ENCODE peak calls at places on chromosomes 2 and 18, in six cellular contexts. One of them, this sample, is unnamed.
A peak's percentile ranks its signal among the peaks of the same experiment; 100 is the strongest.

GRCh38 chr2:174760845-174761473 is 3.3 kb downstream of the CHRNA1 start:
- DNase-seq in HepG2: no peak
- DNase-seq in bronchial epithelial cell: no peak
- DNase-seq in astrocyte: no peak
- DNase-seq in dorsolateral prefrontal cortex: no peak
- DNase-seq in SK-N-SH: no peak
- DNase-seq in this sample: no peak

GRCh38 chr2:223079925-223080324 is 27.9 kb downstream of the KCNE4 start:
- DNase-seq in HepG2: no peak
- DNase-seq in bronchial epithelial cell: no peak
- DNase-seq in astrocyte: no peak
- DNase-seq in dorsolateral prefrontal cortex: no peak
- DNase-seq in SK-N-SH: no peak
- DNase-seq in this sample: no peak

GRCh38 chr18:36432880-36433279 is 135.4 kb downstream of the FHOD3 start:
- DNase-seq in HepG2: no peak
- DNase-seq in bronchial epithelial cell: no peak
- DNase-seq in astrocyte: no peak
- DNase-seq in dorsolateral prefrontal cortex: no peak
- DNase-seq in SK-N-SH: no peak
- DNase-seq in this sample: no peak

GRCh38 chr2:234448506-234449169 is 48.2 kb downstream of the ARL4C start:
- DNase-seq in HepG2: no peak
- DNase-seq in bronchial epithelial cell: no peak
- DNase-seq in astrocyte: no peak
- DNase-seq in dorsolateral prefrontal cortex: no peak
- DNase-seq in SK-N-SH: no peak
- DNase-seq in this sample: peak; percentile 34

GRCh38 chr2:157747695-157748370 is 119.2 kb upstream of the ACVR1C start:
- DNase-seq in HepG2: no peak
- DNase-seq in bronchial epithelial cell: no peak
- DNase-seq in astrocyte: peak; percentile 93
- DNase-seq in dorsolateral prefrontal cortex: no peak
- DNase-seq in SK-N-SH: peak; percentile 17
- DNase-seq in this sample: peak; percentile 61

GRCh38 chr2:72220170-72220569 is 72.5 kb upstream of the CYP26B1 start:
- DNase-seq in HepG2: peak; percentile 16
- DNase-seq in bronchial epithelial cell: no peak
- DNase-seq in astrocyte: no peak
- DNase-seq in dorsolateral prefrontal cortex: no peak
- DNase-seq in SK-N-SH: peak; percentile 24
- DNase-seq in this sample: no peak

GRCh38 chr18:13611058-13611615 is 115.2 kb downstream of the FAM210A start:
- DNase-seq in HepG2: no peak
- DNase-seq in bronchial epithelial cell: no peak
- DNase-seq in astrocyte: peak; percentile 35
- DNase-seq in dorsolateral prefrontal cortex: no peak
- DNase-seq in SK-N-SH: peak; percentile 52
- DNase-seq in this sample: peak; percentile 68

GRCh38 chr2:42937171-42937875 is 144.9 kb upstream of the HAAO start:
- DNase-seq in HepG2: no peak
- DNase-seq in bronchial epithelial cell: peak; percentile 95
- DNase-seq in astrocyte: no peak
- DNase-seq in dorsolateral prefrontal cortex: no peak
- DNase-seq in SK-N-SH: no peak
- DNase-seq in this sample: no peak

GRCh38 chr18:78980279-78980771 is 707 bp downstream of the SALL3 start:
- DNase-seq in HepG2: no peak
- DNase-seq in bronchial epithelial cell: no peak
- DNase-seq in astrocyte: no peak
- DNase-seq in dorsolateral prefrontal cortex: no peak
- DNase-seq in SK-N-SH: peak; percentile 44
- DNase-seq in this sample: no peak

GRCh38 chr18:78979682-78980278 is at the start of gene SALL3:
- DNase-seq in HepG2: no peak
- DNase-seq in bronchial epithelial cell: no peak
- DNase-seq in astrocyte: no peak
- DNase-seq in dorsolateral prefrontal cortex: no peak
- DNase-seq in SK-N-SH: peak; percentile 50
- DNase-seq in this sample: no peak

GRCh38 chr18:78982186-78982585 is 2.6 kb downstream of the SALL3 start:
- DNase-seq in HepG2: no peak
- DNase-seq in bronchial epithelial cell: no peak
- DNase-seq in astrocyte: no peak
- DNase-seq in dorsolateral prefrontal cortex: no peak
- DNase-seq in SK-N-SH: no peak
- DNase-seq in this sample: peak; percentile 32

GRCh38 chr18:78980777-78981651 is 1.4 kb downstream of the SALL3 start:
- DNase-seq in HepG2: no peak
- DNase-seq in bronchial epithelial cell: no peak
- DNase-seq in astrocyte: no peak
- DNase-seq in dorsolateral prefrontal cortex: no peak
- DNase-seq in SK-N-SH: no peak
- DNase-seq in this sample: no peak

DNA sequence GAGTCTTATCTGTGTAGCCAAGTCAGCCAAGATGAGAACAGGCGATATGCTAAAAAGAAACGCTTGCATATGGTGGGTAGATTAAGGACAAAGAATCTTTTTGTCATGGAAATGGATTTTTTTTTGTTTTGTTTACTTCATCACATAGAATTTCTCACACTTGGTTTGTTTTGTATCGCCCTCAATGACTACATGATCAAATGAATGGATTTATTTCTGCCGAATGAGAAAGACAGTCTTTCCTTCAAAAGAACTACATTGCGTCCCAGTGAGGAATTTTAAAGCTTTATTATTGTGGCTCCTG is 2.0 kb downstream of the SALL3 start:
- DNase-seq in HepG2: no peak
- DNase-seq in bronchial epithelial cell: no peak
- DNase-seq in astrocyte: no peak
- DNase-seq in dorsolateral prefrontal cortex: no peak
- DNase-seq in SK-N-SH: no peak
- DNase-seq in this sample: no peak
- H3K4me3 ChIP-seq in HepG2: no peak overlapping the region
- H3K4me3 ChIP-seq in bronchial epithelial cell: no peak overlapping the region
- H3K4me3 ChIP-seq in astrocyte: peak overlapping the region; percentile 55
- H3K4me3 ChIP-seq in dorsolateral prefrontal cortex: peak overlapping the region; percentile 40
- H3K4me3 ChIP-seq in SK-N-SH: no peak overlapping the region
- H3K4me3 ChIP-seq in this sample: peak overlapping the region; percentile 21

GRCh38 chr2:102074167-102074778 is 68.3 kb upstream of the IL1R1 start:
- DNase-seq in HepG2: no peak
- DNase-seq in bronchial epithelial cell: no peak
- DNase-seq in astrocyte: no peak
- DNase-seq in dorsolateral prefrontal cortex: no peak
- DNase-seq in SK-N-SH: no peak
- DNase-seq in this sample: no peak
- TF ChIP-seq CTCF in HepG2: no peak
- TF ChIP-seq CTCF in bronchial epithelial cell: no peak
- TF ChIP-seq CTCF in astrocyte: no peak
- TF ChIP-seq CTCF in dorsolateral prefrontal cortex: no peak
- TF ChIP-seq CTCF in SK-N-SH: no peak
- TF ChIP-seq CTCF in this sample: no peak

DNA sequence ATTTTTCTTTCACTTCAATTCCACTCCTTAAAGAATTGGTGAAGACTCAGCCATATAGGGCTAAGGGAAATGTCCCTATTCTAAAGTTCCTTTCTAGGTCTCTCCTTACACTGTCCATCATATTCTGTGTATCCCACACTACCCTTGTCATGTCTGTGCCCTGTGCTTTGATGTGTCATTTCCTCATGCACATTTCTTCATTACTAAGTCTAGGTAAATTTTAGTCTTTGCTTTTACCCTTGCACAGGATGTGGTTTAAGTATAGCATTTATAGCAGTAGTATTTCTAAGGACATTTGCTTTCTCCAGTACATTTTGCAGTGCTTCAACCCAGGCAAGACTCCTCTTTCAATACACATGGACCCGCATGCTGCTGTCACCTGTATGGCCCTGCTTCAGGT is 221.5 kb upstream of the ACVR2A start:
- DNase-seq in HepG2: no peak
- DNase-seq in bronchial epithelial cell: peak; percentile 68
- DNase-seq in astrocyte: no peak
- DNase-seq in dorsolateral prefrontal cortex: no peak
- DNase-seq in SK-N-SH: no peak
- DNase-seq in this sample: no peak
- H3K4me3 ChIP-seq in HepG2: no peak overlapping the region
- H3K4me3 ChIP-seq in bronchial epithelial cell: no peak overlapping the region
- H3K4me3 ChIP-seq in astrocyte: no peak overlapping the region
- H3K4me3 ChIP-seq in dorsolateral prefrontal cortex: no peak overlapping the region
- H3K4me3 ChIP-seq in SK-N-SH: no peak overlapping the region
- H3K4me3 ChIP-seq in this sample: no peak overlapping the region

DNA sequence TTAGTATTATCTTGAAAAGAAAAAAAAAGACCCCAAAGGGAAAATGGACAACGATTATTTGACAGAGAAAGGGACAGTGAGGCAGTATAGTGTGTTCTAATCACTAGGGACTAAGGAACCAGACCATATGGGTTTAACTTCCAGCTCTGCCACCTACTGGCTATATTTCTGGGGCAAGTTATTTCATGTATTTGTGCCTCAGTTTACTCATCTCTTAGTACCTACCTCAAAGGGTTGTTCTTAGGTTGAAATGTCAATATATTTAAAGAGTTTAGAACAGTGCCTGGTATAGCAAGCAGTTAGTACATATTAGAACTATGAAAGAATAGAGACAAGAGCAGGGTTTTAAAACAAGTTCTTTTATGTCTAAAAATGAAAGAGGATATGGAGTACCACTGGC is 42.7 kb downstream of the PRKD3 start:
- DNase-seq in HepG2: no peak
- DNase-seq in bronchial epithelial cell: no peak
- DNase-seq in astrocyte: no peak
- DNase-seq in dorsolateral prefrontal cortex: no peak
- DNase-seq in SK-N-SH: no peak
- DNase-seq in this sample: no peak
- TF ChIP-seq CTCF in HepG2: peak; percentile 24
- TF ChIP-seq CTCF in bronchial epithelial cell: peak; percentile 9
- TF ChIP-seq CTCF in astrocyte: no peak
- TF ChIP-seq CTCF in dorsolateral prefrontal cortex: no peak
- TF ChIP-seq CTCF in SK-N-SH: peak; percentile 38
- TF ChIP-seq CTCF in this sample: no peak

DNA sequence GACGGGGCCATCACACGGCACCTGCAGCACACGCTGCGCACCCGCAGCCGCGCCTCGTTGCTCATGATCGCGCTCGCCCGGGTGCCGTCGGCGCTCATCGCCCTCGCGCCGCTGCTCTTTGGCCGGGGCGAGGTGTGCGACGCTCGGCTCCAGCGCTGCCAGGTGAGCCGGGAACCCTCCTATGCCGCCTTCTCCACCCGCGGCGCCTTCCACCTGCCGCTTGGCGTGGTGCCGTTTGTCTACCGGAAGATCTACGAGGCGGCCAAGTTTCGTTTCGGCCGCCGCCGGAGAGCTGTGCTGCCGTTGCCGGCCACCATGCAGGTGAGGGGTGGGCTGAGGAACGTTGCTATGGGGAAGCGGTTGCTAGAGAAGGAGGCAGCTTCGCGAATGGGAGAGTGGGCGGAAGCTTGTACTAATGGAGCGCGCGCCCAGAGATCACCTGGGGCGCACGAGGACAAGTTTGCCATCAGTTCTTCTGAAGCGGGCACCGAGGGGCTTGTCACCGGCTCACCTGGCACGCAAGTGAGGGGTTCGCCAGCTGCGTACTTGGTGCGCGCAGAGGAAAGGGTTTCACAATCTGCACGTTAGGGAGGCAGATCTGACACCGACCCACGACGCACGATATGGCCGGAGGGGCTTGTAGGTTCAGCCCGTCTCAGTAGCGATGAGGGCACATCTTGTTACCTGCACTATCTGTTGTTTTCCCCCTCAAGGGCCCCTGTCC is 45.6 kb downstream of the DDX18 start:
- DNase-seq in HepG2: no peak
- DNase-seq in bronchial epithelial cell: no peak
- DNase-seq in astrocyte: no peak
- DNase-seq in dorsolateral prefrontal cortex: no peak
- DNase-seq in SK-N-SH: peak; percentile 26
- DNase-seq in this sample: no peak
- H3K4me3 ChIP-seq in HepG2: no peak overlapping the region
- H3K4me3 ChIP-seq in bronchial epithelial cell: no peak overlapping the region
- H3K4me3 ChIP-seq in astrocyte: no peak overlapping the region
- H3K4me3 ChIP-seq in dorsolateral prefrontal cortex: no peak overlapping the region
- H3K4me3 ChIP-seq in SK-N-SH: peak overlapping the region; percentile 26
- H3K4me3 ChIP-seq in this sample: no peak overlapping the region

DNA sequence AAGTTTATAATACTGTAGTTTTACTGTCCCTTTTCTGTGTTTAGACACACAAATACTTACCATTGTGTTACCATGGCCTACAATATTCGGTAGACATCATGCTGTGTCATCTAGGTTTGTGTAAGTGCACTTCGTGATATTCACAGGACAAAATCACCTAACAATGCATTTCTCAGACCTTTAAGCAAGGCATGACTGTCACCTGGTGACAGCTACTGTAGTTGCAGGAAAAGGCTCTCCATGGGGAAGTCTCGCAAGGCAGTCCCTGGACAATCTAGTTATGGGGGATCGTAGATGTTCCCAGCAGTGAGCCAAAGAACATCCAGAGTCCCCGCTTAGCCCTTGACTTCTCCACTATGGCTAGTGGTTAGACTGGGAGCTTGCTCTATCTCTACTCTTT is 73.1 kb downstream of the EIF2AK3 start:
- DNase-seq in HepG2: no peak
- DNase-seq in bronchial epithelial cell: peak; percentile 31
- DNase-seq in astrocyte: no peak
- DNase-seq in dorsolateral prefrontal cortex: no peak
- DNase-seq in SK-N-SH: no peak
- DNase-seq in this sample: no peak
- TF ChIP-seq CTCF in HepG2: peak; percentile 69
- TF ChIP-seq CTCF in bronchial epithelial cell: peak; percentile 61
- TF ChIP-seq CTCF in astrocyte: no peak
- TF ChIP-seq CTCF in dorsolateral prefrontal cortex: no peak
- TF ChIP-seq CTCF in SK-N-SH: no peak
- TF ChIP-seq CTCF in this sample: no peak

This sample was measured in fibroblast of pulmonary artery.